ENCODE peak calls at places on chromosomes 6 and 20, in nine cellular contexts. Y, U, V, Q, R, F, X, H and S are unnamed samples.

GRCh38 chr20:25196701-25197120 is 1.2 kb downstream of the ENTPD6 start:
- DNase-seq in Y (no peak), U (no peak), V (peak), Q (no peak), R (no peak), F (no peak), X (no peak), H (peak), S (no peak)

GRCh38 chr20:25017257-25017803 is 24.8 kb upstream of the APMAP start:
- DNase-seq in Y (no peak), U (peak), V (peak), Q (no peak), R (no peak), F (no peak), X (peak), H (peak), S (peak)

GRCh38 chr20:6868864-6869263 is 101.4 kb downstream of the BMP2 start:
- DNase-seq in Y (no peak), U (no peak), V (no peak), Q (no peak), R (no peak), F (no peak), X (no peak), H (no peak), S (no peak)

GRCh38 chr6:129730477-129731165 is 20.6 kb upstream of the ARHGAP18 start:
- DNase-seq in Y (no peak), U (no peak), V (no peak), Q (no peak), R (peak), F (no peak), X (no peak), H (peak), S (no peak)

GRCh38 chr6:14129572-14129971 is 12.0 kb downstream of the CD83 start:
- DNase-seq in Y (peak), U (peak), V (no peak), Q (no peak), R (peak), F (peak), X (peak), H (peak), S (peak)

GRCh38 chr6:135937126-135937525 is 85.6 kb downstream of the PDE7B start:
- DNase-seq in Y (no peak), U (no peak), V (no peak), Q (no peak), R (no peak), F (no peak), X (no peak), H (no peak), S (no peak)

GRCh38 chr6:21732731-21733130 is 139.2 kb downstream of the SOX4 start:
- DNase-seq in Y (no peak), U (no peak), V (no peak), Q (no peak), R (no peak), F (no peak), X (no peak), H (peak), S (no peak)

GRCh38 chr6:88741939-88742338 is 221.5 kb downstream of the RNGTT start:
- DNase-seq in Y (no peak), U (no peak), V (no peak), Q (no peak), R (no peak), F (no peak), X (no peak), H (no peak), S (no peak)

GRCh38 chr6:161076211-161076677 is 84.7 kb downstream of the MAP3K4 start:
- DNase-seq in Y (no peak), U (no peak), V (no peak), Q (no peak), R (no peak), F (no peak), X (no peak), H (no peak), S (no peak)

GRCh38 chr6:33799714-33800113 is 4.1 kb downstream of the MLN start:
- DNase-seq in Y (no peak), U (no peak), V (no peak), Q (no peak), R (no peak), F (no peak), X (no peak), H (no peak), S (no peak)

GRCh38 chr6:2918936-2919335 is 15.8 kb upstream of the SERPINB9 start:
- DNase-seq in Y (no peak), U (no peak), V (peak), Q (no peak), R (no peak), F (no peak), X (no peak), H (no peak), S (no peak)

GRCh38 chr6:24524801-24525200 is 30.0 kb downstream of the ALDH5A1 start:
- DNase-seq in Y (peak), U (no peak), V (no peak), Q (no peak), R (peak), F (peak), X (no peak), H (peak), S (no peak)